ENCODE peak calls at places on chromosomes 1 and 21, in four cellular contexts. M is neuronal stem cell; T is DMS79; N is naive thymus-derived CD8-positive, alpha-beta T cell. B is an unnamed sample.

GRCh38 chr1:226697608-226698544 is 41.2 kb downstream of the ITPKB start:
- DNase-seq in M (no peak), T (no peak), N (no peak), B (no peak)

GRCh38 chr1:117653732-117654484 is 48.1 kb downstream of the TENT5C start:
- DNase-seq in T (no peak), N (no peak), M (no peak), B (no peak)

GRCh38 chr1:220336391-220337065 is 64.3 kb upstream of the RAB3GAP2 start:
- DNase-seq in M (no peak), T (peak; percentile 17), N (no peak), B (no peak)

GRCh38 chr1:172449585-172450523 is 6.0 kb upstream of the PIGC start:
- DNase-seq in T (no peak), N (no peak), M (peak; percentile 54), B (no peak)

GRCh38 chr1:28232558-28233263 is at the start of gene DNAJC8:
- DNase-seq in N (peak; percentile 97), M (peak; percentile 79), T (peak; percentile 94), B (no peak)

GRCh38 chr1:32997381-32997891 is 32.8 kb upstream of the RNF19B start:
- DNase-seq in T (no peak), M (no peak), N (no peak), B (peak; percentile 83)

GRCh38 chr1:85607126-85607912 is 26.8 kb downstream of the CCN1 start:
- DNase-seq in M (peak; percentile 71), N (no peak), T (no peak), B (peak; percentile 99)

GRCh38 chr1:21763236-21763635 is 19.7 kb downstream of the USP48 start:
- DNase-seq in T (no peak), M (no peak), N (no peak), B (no peak)

GRCh38 chr1:113811353-113811887 is 856 bp downstream of the RSBN1 start:
- DNase-seq in M (peak; percentile 44), N (peak; percentile 64), T (no peak), B (peak; percentile 23)

GRCh38 chr21:28069446-28069845 is 923.2 kb downstream of the LTN1 start:
- DNase-seq in M (no peak), T (no peak), N (no peak), B (no peak)

GRCh38 chr1:186541003-186541402 is 80.1 kb upstream of the PDC start:
- DNase-seq in M (no peak), T (no peak), N (no peak), B (no peak)

GRCh38 chr1:78102916-78103315 is 57.1 kb downstream of the GIPC2 start:
- DNase-seq in N (no peak), T (no peak), M (no peak), B (no peak)

GRCh38 chr1:55129194-55129728 is 85.9 kb downstream of the USP24 start:
- DNase-seq in N (no peak), T (no peak), M (no peak), B (no peak)

GRCh38 chr1:218837051-218837450 is 336.6 kb upstream of the LYPLAL1 start:
- DNase-seq in T (no peak), M (no peak), N (no peak), B (no peak)

GRCh38 chr21:43812139-43812821 is 22.9 kb downstream of the RRP1 start:
- DNase-seq in M (no peak), N (no peak), T (peak; percentile 98), B (no peak)

GRCh38 chr1:194013561-194013960 is 827.1 kb upstream of the B3GALT2 start:
- DNase-seq in N (no peak), T (no peak), M (no peak), B (no peak)

GRCh38 chr21:31557956-31558838 is 101.3 kb upstream of the SOD1 start:
- DNase-seq in N (peak; percentile 66), T (peak; percentile 56), M (peak; percentile 55), B (peak; percentile 8)

GRCh38 chr1:175877939-175878730 is 134.7 kb upstream of the TNR start:
- DNase-seq in T (no peak), M (no peak), N (no peak), B (no peak)

GRCh38 chr21:32467291-32467690 is 54.8 kb downstream of the EVA1C start:
- DNase-seq in N (no peak), T (no peak), M (no peak), B (no peak)

GRCh38 chr1:10057305-10057704 is 24.5 kb downstream of the UBE4B start:
- DNase-seq in N (no peak), M (no peak), T (peak; percentile 63), B (no peak)

GRCh38 chr1:30907641-30908445 is 715 bp downstream of the SDC3 start:
- DNase-seq in T (no peak), M (no peak), N (no peak), B (no peak)

GRCh38 chr1:189499736-189500135 is 977.9 kb downstream of the BRINP3 start:
- DNase-seq in N (no peak), M (no peak), T (no peak), B (no peak)

GRCh38 chr1:93746009-93746408 is 64.4 kb upstream of the BCAR3 start:
- DNase-seq in N (no peak), T (peak; percentile 16), M (no peak), B (no peak)

GRCh38 chr1:202133521-202133920 is 10.8 kb downstream of the GPR37L1 start:
- DNase-seq in T (no peak), N (no peak), M (no peak), B (no peak)

GRCh38 chr1:54142146-54142900 is 10.5 kb downstream of the CDCP2 start:
- DNase-seq in M (no peak), N (no peak), T (no peak), B (no peak)

GRCh38 chr1:171403396-171403795 is 81.9 kb upstream of the PRRC2C start:
- DNase-seq in N (no peak), M (no peak), T (no peak), B (no peak)

GRCh38 chr1:7366286-7366954 is 404.7 kb upstream of the VAMP3 start:
- DNase-seq in T (peak; percentile 31), N (no peak), M (no peak), B (no peak)

GRCh38 chr1:54500030-54500389 is 48.0 kb upstream of the ACOT11 start:
- DNase-seq in M (no peak), N (no peak), T (no peak), B (no peak)

GRCh38 chr1:180935326-180936109 is 22.8 kb downstream of the KIAA1614 start:
- DNase-seq in T (no peak), N (no peak), M (no peak), B (no peak)

GRCh38 chr1:227747382-227747781 is 12.1 kb downstream of the SNAP47 start:
- DNase-seq in M (no peak), T (no peak), N (no peak), B (no peak)

B was measured in HS-5.